ENCODE peak calls at places on chromosomes 1 and 21, in eight cellular contexts. U, O, L, B, H, P, A and I are unnamed samples.
A peak's percentile ranks its signal among the peaks of the same experiment; 100 is the strongest.

GRCh38 chr1:3662080-3662671 is 9.9 kb downstream of the TP73 start:
- DNase-seq in L (peak; percentile 43), U (no peak), O (no peak), H (no peak), B (no peak), A (no peak), P (no peak), I (no peak)

GRCh38 chr1:8844421-8845063 is 27.1 kb upstream of the RERE start:
- DNase-seq in B (no peak), A (no peak), U (peak; percentile 38), L (no peak), H (no peak), P (no peak), O (no peak), I (no peak)

GRCh38 chr1:10762875-10763274 is 33.6 kb downstream of the CASZ1 start:
- DNase-seq in O (no peak), H (no peak), A (no peak), L (no peak), P (no peak), B (no peak), U (no peak), I (no peak)

GRCh38 chr1:16980473-16981268 is at the start of gene MFAP2:
- DNase-seq in B (no peak), A (peak; percentile 46), U (peak; percentile 62), O (no peak), P (peak; percentile 36), L (no peak), H (no peak), I (peak; percentile 52)

GRCh38 chr1:193019442-193020026 is 39.6 kb downstream of the UCHL5 start:
- DNase-seq in O (peak; percentile 28), U (no peak), L (no peak), H (peak; percentile 49), B (no peak), A (peak; percentile 67), P (peak; percentile 58), I (peak; percentile 85)

GRCh38 chr21:27582946-27583270 is 616.0 kb upstream of the ADAMTS5 start:
- DNase-seq in H (no peak), O (no peak), U (no peak), A (no peak), B (no peak), L (no peak), P (no peak), I (no peak)

GRCh38 chr1:64234714-64235113 is 31.3 kb downstream of the UBE2U start:
- DNase-seq in U (no peak), A (no peak), O (no peak), B (no peak), P (no peak), H (no peak), L (no peak), I (no peak)

GRCh38 chr1:1487701-1488100 is 16.1 kb downstream of the ATAD3B start:
- DNase-seq in P (no peak), U (no peak), B (no peak), O (no peak), A (no peak), H (no peak), L (no peak), I (no peak)

GRCh38 chr1:77095231-77095630 is 124.0 kb downstream of the PIGK start:
- DNase-seq in H (no peak), P (no peak), L (no peak), A (no peak), U (no peak), O (no peak), B (no peak), I (no peak)

GRCh38 chr1:10387611-10388386 is 11.1 kb upstream of the PGD start:
- DNase-seq in L (no peak), A (peak; percentile 80), H (no peak), U (peak; percentile 30), O (peak; percentile 41), P (peak; percentile 81), B (no peak), I (peak; percentile 84)

GRCh38 chr1:76238094-76238551 is 163.6 kb downstream of the ST6GALNAC3 start:
- DNase-seq in H (peak; percentile 73), P (no peak), B (no peak), A (no peak), U (no peak), L (no peak), O (no peak), I (no peak)

GRCh38 chr1:161219078-161219892 is 4.1 kb downstream of the APOA2 start:
- DNase-seq in P (no peak), U (no peak), H (no peak), A (no peak), O (no peak), L (no peak), B (no peak), I (no peak)

GRCh38 chr21:38236232-38236631 is 20.6 kb upstream of the KCNJ15 start:
- DNase-seq in L (no peak), U (no peak), A (peak; percentile 36), B (no peak), H (no peak), O (no peak), P (peak; percentile 49), I (no peak)

GRCh38 chr1:222310830-222311229 is 237.1 kb downstream of the HHIPL2 start:
- DNase-seq in B (no peak), U (no peak), A (no peak), H (no peak), O (no peak), P (no peak), L (no peak), I (no peak)

GRCh38 chr1:165431079-165431478 is 13.8 kb downstream of the RXRG start:
- DNase-seq in H (no peak), L (no peak), P (no peak), O (no peak), B (no peak), A (no peak), U (no peak), I (no peak)

GRCh38 chr1:116115476-116115875 is 4.3 kb downstream of the MAB21L3 start:
- DNase-seq in P (peak; percentile 85), A (peak; percentile 85), U (no peak), O (no peak), H (no peak), B (no peak), L (no peak), I (peak; percentile 67)

GRCh38 chr1:46461017-46461808 is 28.4 kb upstream of the DMBX1 start:
- DNase-seq in U (no peak), H (no peak), L (no peak), A (no peak), O (no peak), B (no peak), P (no peak), I (no peak)

GRCh38 chr1:59520759-59521442 is 224.0 kb downstream of the FGGY start:
- DNase-seq in H (no peak), L (no peak), A (no peak), U (peak; percentile 71), B (no peak), O (no peak), P (no peak), I (peak; percentile 65)

GRCh38 chr1:157363660-157364140 is 188.6 kb downstream of the FCRL5 start:
- DNase-seq in O (no peak), A (peak; percentile 56), L (no peak), U (no peak), H (peak; percentile 42), P (peak; percentile 40), B (no peak), I (peak; percentile 59)

DNA sequence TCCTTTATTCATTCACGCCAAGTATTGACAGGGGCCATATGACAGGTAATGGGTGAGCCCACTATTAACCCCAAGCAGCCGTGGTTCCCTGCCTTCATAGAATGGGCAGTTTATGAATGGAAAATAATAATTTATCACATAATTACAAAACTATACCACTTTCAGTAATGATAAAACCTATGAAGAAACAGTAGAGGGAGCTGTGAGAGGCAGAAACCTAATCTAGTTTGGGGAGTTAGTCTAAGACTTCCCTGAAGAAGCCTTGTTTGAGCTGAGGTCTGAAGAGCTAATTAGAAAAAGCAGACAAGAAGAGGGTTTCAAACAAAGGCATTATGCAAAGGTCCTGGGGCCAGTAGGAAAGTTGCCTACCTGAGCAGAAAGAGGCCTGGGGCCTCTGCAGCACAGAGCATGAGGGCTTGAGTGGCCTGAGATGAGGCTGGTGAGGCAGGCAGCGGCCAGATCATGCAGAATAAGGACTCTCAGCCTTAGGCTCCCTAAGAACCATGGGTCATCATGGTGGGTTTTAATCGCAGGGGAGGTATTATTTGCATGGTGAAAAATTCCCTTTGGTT is 142.8 kb downstream of the ATG4C start:
- DNase-seq in L (no peak), U (no peak), B (no peak), H (no peak), O (no peak), P (peak; percentile 2), A (no peak), I (no peak)
- TF ChIP-seq CTCF in L (no peak), U (no peak), B (no peak), H (peak; percentile 19), O (no peak), P (no peak), A (peak; percentile 13), I (no peak)

GRCh38 chr1:155131285-155131684 is 3.6 kb downstream of the EFNA1 start:
- DNase-seq in O (no peak), P (no peak), A (no peak), B (no peak), H (no peak), L (peak; percentile 76), U (no peak), I (no peak)
- H3K4me3 ChIP-seq in O (no peak overlapping the region), P (no peak overlapping the region), A (peak overlapping the region; percentile 96), B (no peak overlapping the region), H (no peak overlapping the region), L (peak overlapping the region; percentile 64), U (no peak overlapping the region), I (no peak overlapping the region)

GRCh38 chr1:68442822-68443556 is 6.8 kb downstream of the RPE65 start:
- DNase-seq in P (peak; percentile 84), L (no peak), A (peak; percentile 88), O (peak; percentile 64), H (peak; percentile 43), B (no peak), U (no peak), I (peak; percentile 59)

GRCh38 chr1:68449901-68450300 is at the start of gene RPE65:
- DNase-seq in L (no peak), B (no peak), U (no peak), H (no peak), O (no peak), P (no peak), A (no peak), I (peak; percentile 63)

GRCh38 chr1:68453060-68453665 is 3.4 kb upstream of the RPE65 start:
- DNase-seq in O (no peak), U (no peak), L (no peak), B (no peak), H (no peak), P (peak; percentile 50), A (peak; percentile 52), I (no peak)

GRCh38 chr1:68448365-68448764 is 1.4 kb downstream of the RPE65 start:
- DNase-seq in B (no peak), P (no peak), U (no peak), H (no peak), O (no peak), A (no peak), L (no peak), I (no peak)
- TF ChIP-seq CTCF in B (no peak), P (no peak), U (no peak), H (no peak), O (no peak), A (no peak), L (no peak), I (no peak)

DNA sequence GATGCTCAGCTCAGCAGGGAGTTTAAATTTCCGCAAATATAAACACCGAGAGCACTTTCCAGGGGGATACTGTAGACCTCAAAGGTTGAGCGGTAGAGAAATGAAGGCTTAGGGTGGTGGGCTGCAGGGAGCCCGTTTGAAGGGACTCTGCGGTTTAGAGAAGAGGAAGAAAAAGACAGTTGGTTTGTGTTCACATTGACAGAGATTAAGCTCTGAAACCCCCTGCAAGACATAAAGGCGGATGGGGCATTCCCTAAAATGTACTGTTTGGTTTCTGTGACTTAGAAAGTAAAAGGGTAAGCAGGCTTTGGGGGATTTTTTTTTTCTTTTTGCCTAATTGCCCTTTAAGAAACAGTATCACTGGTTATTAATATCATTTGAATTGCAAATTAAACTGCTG is 1.3 kb downstream of the KAZN start:
- DNase-seq in P (no peak), L (no peak), B (no peak), H (no peak), A (no peak), U (no peak), O (no peak), I (no peak)
- H3K4me3 ChIP-seq in P (no peak overlapping the region), L (peak overlapping the region; percentile 50), B (no peak overlapping the region), H (no peak overlapping the region), A (no peak overlapping the region), U (no peak overlapping the region), O (peak overlapping the region; percentile 20), I (no peak overlapping the region)